ENCODE peak calls at places on chromosomes 16 and 17, in four cellular contexts. One of them, this sample, is unnamed.

GRCh38 chr16:81261049-81261648 is 22.7 kb downstream of the BCO1 start:
- DNase-seq in fibroblast of mammary gland: peak
- DNase-seq in astrocyte of the spinal cord: no peak
- DNase-seq in AG04450: no peak
- DNase-seq in this sample: no peak

GRCh38 chr17:42832934-42833770 is at the start of gene PSME3:
- DNase-seq in fibroblast of mammary gland: peak
- DNase-seq in astrocyte of the spinal cord: peak
- DNase-seq in AG04450: peak
- DNase-seq in this sample: no peak

GRCh38 chr16:10736926-10737625 is 6.6 kb upstream of the NUBP1 start:
- DNase-seq in fibroblast of mammary gland: peak
- DNase-seq in astrocyte of the spinal cord: peak
- DNase-seq in AG04450: peak
- DNase-seq in this sample: no peak

GRCh38 chr17:76261421-76262215 is 3.5 kb upstream of the UBALD2 start:
- DNase-seq in fibroblast of mammary gland: peak
- DNase-seq in astrocyte of the spinal cord: peak
- DNase-seq in AG04450: no peak
- DNase-seq in this sample: no peak

GRCh38 chr17:78247304-78247703 is 15.9 kb downstream of the TMEM235 start:
- DNase-seq in fibroblast of mammary gland: no peak
- DNase-seq in astrocyte of the spinal cord: no peak
- DNase-seq in AG04450: no peak
- DNase-seq in this sample: no peak

GRCh38 chr17:39776267-39776666 is 38.5 kb downstream of the GRB7 start:
- DNase-seq in fibroblast of mammary gland: no peak
- DNase-seq in astrocyte of the spinal cord: no peak
- DNase-seq in AG04450: no peak
- DNase-seq in this sample: no peak

GRCh38 chr16:56985288-56985961 is 3.9 kb upstream of the NLRC5 start:
- DNase-seq in fibroblast of mammary gland: peak
- DNase-seq in astrocyte of the spinal cord: peak
- DNase-seq in AG04450: peak
- DNase-seq in this sample: peak

GRCh38 chr17:8209909-8210760 is at the start of gene AURKB:
- DNase-seq in fibroblast of mammary gland: peak
- DNase-seq in astrocyte of the spinal cord: peak
- DNase-seq in AG04450: peak
- DNase-seq in this sample: peak

GRCh38 chr16:30348113-30348512 is 7.0 kb downstream of the CD2BP2 start:
- DNase-seq in fibroblast of mammary gland: no peak
- DNase-seq in astrocyte of the spinal cord: no peak
- DNase-seq in AG04450: no peak
- DNase-seq in this sample: no peak

GRCh38 chr17:38430316-38430715 is 2.1 kb downstream of the ARHGAP23 start:
- DNase-seq in fibroblast of mammary gland: peak
- DNase-seq in astrocyte of the spinal cord: no peak
- DNase-seq in AG04450: no peak
- DNase-seq in this sample: no peak
- H3K4me3 ChIP-seq in fibroblast of mammary gland: no peak
- H3K4me3 ChIP-seq in astrocyte of the spinal cord: peak
- H3K4me3 ChIP-seq in AG04450: peak
- H3K4me3 ChIP-seq in this sample: peak

GRCh38 chr16:14285542-14286380 is 214.6 kb downstream of the MRTFB start:
- DNase-seq in fibroblast of mammary gland: peak
- DNase-seq in astrocyte of the spinal cord: peak
- DNase-seq in AG04450: peak
- DNase-seq in this sample: peak

GRCh38 chr16:14283786-14284185 is 212.7 kb downstream of the MRTFB start:
- DNase-seq in fibroblast of mammary gland: no peak
- DNase-seq in astrocyte of the spinal cord: no peak
- DNase-seq in AG04450: no peak
- DNase-seq in this sample: no peak

GRCh38 chr16:14286381-14287230 is 215.5 kb downstream of the MRTFB start:
- DNase-seq in fibroblast of mammary gland: no peak
- DNase-seq in astrocyte of the spinal cord: peak
- DNase-seq in AG04450: no peak
- DNase-seq in this sample: no peak

GRCh38 chr16:14284371-14284770 is 213.3 kb downstream of the MRTFB start:
- DNase-seq in fibroblast of mammary gland: no peak
- DNase-seq in astrocyte of the spinal cord: no peak
- DNase-seq in AG04450: no peak
- DNase-seq in this sample: no peak

DNA sequence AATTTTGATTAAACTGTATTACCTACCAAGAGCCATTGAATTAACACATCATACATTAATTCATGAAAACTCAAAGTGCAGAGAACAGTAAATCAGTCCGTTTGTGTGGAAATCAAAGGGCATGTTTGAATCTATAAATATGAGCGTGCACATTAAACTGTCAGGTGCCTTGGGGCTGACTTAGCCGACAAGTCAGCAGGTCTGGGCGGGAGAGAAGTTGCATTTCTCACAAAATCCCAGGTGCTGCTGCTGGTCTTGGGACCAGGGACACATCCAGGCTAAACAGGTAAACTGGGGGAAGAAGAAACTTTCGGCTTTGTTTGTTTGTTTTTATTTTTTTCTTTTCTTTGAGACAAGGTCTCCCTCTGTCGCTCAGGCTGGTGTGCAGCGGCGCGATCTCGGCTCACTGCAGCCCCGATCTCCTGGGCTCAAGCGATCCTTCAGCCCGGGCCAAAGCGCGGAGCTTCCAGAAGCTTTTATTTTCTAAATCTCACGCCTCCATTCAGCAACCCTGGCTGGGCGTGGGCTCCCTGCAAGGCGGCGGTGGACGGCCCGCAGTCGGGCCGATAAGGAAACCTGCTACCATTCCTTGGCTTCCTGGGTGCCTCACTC is 213.9 kb downstream of the MRTFB start:
- DNase-seq in fibroblast of mammary gland: peak
- DNase-seq in astrocyte of the spinal cord: peak
- DNase-seq in AG04450: peak
- DNase-seq in this sample: no peak
- TF ChIP-seq CTCF in fibroblast of mammary gland: peak
- TF ChIP-seq CTCF in astrocyte of the spinal cord: peak
- TF ChIP-seq CTCF in AG04450: peak
- TF ChIP-seq CTCF in this sample: peak

DNA sequence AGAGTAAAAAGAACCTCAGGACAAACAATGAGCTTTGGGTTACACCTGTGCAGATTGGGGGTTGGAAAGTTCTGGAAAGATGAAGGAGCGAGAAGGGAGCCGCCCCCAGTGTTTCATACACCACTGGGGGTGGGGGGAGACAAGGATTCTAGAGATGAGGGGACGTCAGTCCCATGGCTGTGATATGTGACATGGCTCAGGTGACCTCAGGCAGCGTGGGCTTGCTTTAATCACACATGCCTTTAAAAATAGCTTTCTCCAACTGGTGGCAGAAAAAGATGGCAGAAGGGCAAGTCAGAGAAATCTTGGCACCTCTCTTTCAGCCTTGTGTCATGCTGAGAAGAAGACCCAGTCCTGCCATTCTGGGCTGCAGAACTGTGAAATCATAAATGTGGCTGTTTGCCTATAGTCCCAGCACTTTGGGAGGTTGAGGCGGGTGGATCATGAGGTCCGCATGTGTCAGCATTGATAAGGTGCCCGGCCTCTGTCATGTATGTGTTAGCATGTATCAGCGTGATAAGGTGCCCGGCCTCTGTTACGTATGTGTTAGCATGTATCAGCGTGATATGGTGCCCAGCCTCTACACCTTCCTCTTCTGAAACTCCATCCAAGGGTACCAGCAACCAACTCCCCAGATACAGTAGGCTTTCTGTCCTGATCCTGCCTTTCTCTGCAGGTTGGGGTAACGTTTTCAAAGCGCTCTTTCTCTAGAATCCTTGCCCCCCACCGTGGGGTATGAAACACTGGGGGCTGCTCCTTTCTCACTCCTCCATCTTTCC is 25.0 kb downstream of the WIPI1 start:
- DNase-seq in fibroblast of mammary gland: no peak
- DNase-seq in astrocyte of the spinal cord: no peak
- DNase-seq in AG04450: no peak
- DNase-seq in this sample: no peak
- H3K4me3 ChIP-seq in fibroblast of mammary gland: no peak
- H3K4me3 ChIP-seq in astrocyte of the spinal cord: no peak
- H3K4me3 ChIP-seq in AG04450: no peak
- H3K4me3 ChIP-seq in this sample: no peak

GRCh38 chr16:82341146-82341669 is 171.2 kb upstream of the MPHOSPH6 start:
- DNase-seq in fibroblast of mammary gland: no peak
- DNase-seq in astrocyte of the spinal cord: no peak
- DNase-seq in AG04450: no peak
- DNase-seq in this sample: no peak

GRCh38 chr16:82340531-82340930 is 170.5 kb upstream of the MPHOSPH6 start:
- DNase-seq in fibroblast of mammary gland: no peak
- DNase-seq in astrocyte of the spinal cord: no peak
- DNase-seq in AG04450: no peak
- DNase-seq in this sample: no peak

GRCh38 chr16:82345318-82345717 is 175.3 kb upstream of the MPHOSPH6 start:
- DNase-seq in fibroblast of mammary gland: no peak
- DNase-seq in astrocyte of the spinal cord: no peak
- DNase-seq in AG04450: no peak
- DNase-seq in this sample: no peak

DNA sequence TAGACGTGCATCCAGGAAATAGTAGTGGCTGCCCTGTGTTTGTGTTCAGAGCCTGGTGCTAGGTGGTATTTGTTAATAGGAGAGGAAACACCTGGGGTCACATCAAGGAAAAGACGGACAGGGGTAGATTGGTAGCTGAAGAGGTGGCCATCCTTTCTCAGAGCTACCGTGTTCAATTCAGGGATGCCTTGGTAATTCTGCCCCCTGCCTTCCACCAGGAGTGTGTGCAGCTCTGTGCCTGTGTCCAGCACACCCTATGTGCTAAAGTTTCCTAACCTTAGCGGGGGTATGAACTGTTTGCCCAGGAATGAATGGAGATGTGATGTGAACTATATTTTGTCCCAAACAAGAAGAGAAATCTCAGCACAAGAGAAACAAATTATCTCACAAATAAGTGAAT is 174.1 kb upstream of the MPHOSPH6 start:
- DNase-seq in fibroblast of mammary gland: no peak
- DNase-seq in astrocyte of the spinal cord: no peak
- DNase-seq in AG04450: no peak
- DNase-seq in this sample: no peak
- TF ChIP-seq CTCF in fibroblast of mammary gland: no peak
- TF ChIP-seq CTCF in astrocyte of the spinal cord: no peak
- TF ChIP-seq CTCF in AG04450: peak
- TF ChIP-seq CTCF in this sample: no peak

GRCh38 chr16:21644674-21645073 is 7.7 kb downstream of the IGSF6 start:
- DNase-seq in fibroblast of mammary gland: no peak
- DNase-seq in astrocyte of the spinal cord: no peak
- DNase-seq in AG04450: no peak
- DNase-seq in this sample: no peak

GRCh38 chr16:21645261-21645721 is 7.1 kb downstream of the IGSF6 start:
- DNase-seq in fibroblast of mammary gland: peak
- DNase-seq in astrocyte of the spinal cord: peak
- DNase-seq in AG04450: no peak
- DNase-seq in this sample: no peak

GRCh38 chr16:21647562-21648164 is 4.7 kb downstream of the IGSF6 start:
- DNase-seq in fibroblast of mammary gland: no peak
- DNase-seq in astrocyte of the spinal cord: no peak
- DNase-seq in AG04450: no peak
- DNase-seq in this sample: no peak

GRCh38 chr16:21646721-21647561 is 5.5 kb downstream of the IGSF6 start:
- DNase-seq in fibroblast of mammary gland: no peak
- DNase-seq in astrocyte of the spinal cord: no peak
- DNase-seq in AG04450: no peak
- DNase-seq in this sample: no peak

DNA sequence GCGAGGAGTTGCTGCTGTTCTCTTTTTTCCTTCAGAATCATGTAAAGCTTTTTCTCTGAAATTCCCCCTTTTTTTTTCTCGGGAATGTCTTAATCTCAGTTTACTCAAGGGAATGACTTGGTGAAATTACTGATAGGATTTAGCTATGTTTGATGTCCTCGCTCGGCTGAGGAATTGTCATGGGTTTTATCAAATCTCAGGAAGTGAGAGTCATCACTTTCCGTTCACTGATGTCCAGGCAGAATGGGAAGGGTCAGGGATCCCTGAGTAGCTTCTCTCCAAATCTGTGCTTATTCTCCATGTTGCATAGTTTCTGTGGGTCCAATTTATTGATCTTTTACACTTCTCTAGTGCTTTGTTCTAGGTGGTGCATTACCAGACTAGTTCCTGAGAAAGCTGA is 6.3 kb downstream of the IGSF6 start:
- DNase-seq in fibroblast of mammary gland: peak
- DNase-seq in astrocyte of the spinal cord: no peak
- DNase-seq in AG04450: no peak
- DNase-seq in this sample: no peak
- H3K4me3 ChIP-seq in fibroblast of mammary gland: no peak
- H3K4me3 ChIP-seq in astrocyte of the spinal cord: no peak
- H3K4me3 ChIP-seq in AG04450: no peak
- H3K4me3 ChIP-seq in this sample: no peak

GRCh38 chr16:75789237-75789636 is 62.9 kb upstream of the CPHXL start:
- DNase-seq in fibroblast of mammary gland: peak
- DNase-seq in astrocyte of the spinal cord: peak
- DNase-seq in AG04450: peak
- DNase-seq in this sample: peak
- TF ChIP-seq CTCF in fibroblast of mammary gland: peak
- TF ChIP-seq CTCF in astrocyte of the spinal cord: peak
- TF ChIP-seq CTCF in AG04450: peak
- TF ChIP-seq CTCF in this sample: peak

GRCh38 chr17:59001158-59001814 is 105.4 kb downstream of the TRIM37 start:
- DNase-seq in fibroblast of mammary gland: peak
- DNase-seq in astrocyte of the spinal cord: peak
- DNase-seq in AG04450: no peak
- DNase-seq in this sample: no peak
- H3K4me3 ChIP-seq in fibroblast of mammary gland: no peak
- H3K4me3 ChIP-seq in astrocyte of the spinal cord: peak
- H3K4me3 ChIP-seq in AG04450: peak
- H3K4me3 ChIP-seq in this sample: no peak